ENCODE peak calls at places on chromosomes 7 and 10, in eight cellular contexts. One of them, this sample, is unnamed. For H3K36me3 and H3K4me1, the result is how much of the 10 kb centered on the place peaks cover.

GRCh38 chr10:69506834-69507643 is 55.8 kb downstream of the TSPAN15 start:
- DNase-seq in mucosa of descending colon: peak
- DNase-seq in CD8-positive, alpha-beta T cell: no peak
- DNase-seq in neural progenitor cell: no peak
- DNase-seq in cardiac muscle cell: no peak
- DNase-seq in adrenal gland: no peak
- DNase-seq in uterus: peak
- DNase-seq in Panc1: no peak
- DNase-seq in this sample: no peak

GRCh38 chr10:66218258-66218657 is 707.6 kb upstream of the LRRTM3 start:
- DNase-seq in mucosa of descending colon: no peak
- DNase-seq in cardiac muscle cell: no peak
- DNase-seq in Panc1: no peak
- DNase-seq in uterus: no peak
- DNase-seq in CD8-positive, alpha-beta T cell: no peak
- DNase-seq in adrenal gland: no peak
- DNase-seq in neural progenitor cell: no peak
- DNase-seq in this sample: no peak

GRCh38 chr7:11831727-11832495 is at the start of gene THSD7A:
- DNase-seq in adrenal gland: peak
- DNase-seq in Panc1: no peak
- DNase-seq in uterus: peak
- DNase-seq in mucosa of descending colon: peak
- DNase-seq in CD8-positive, alpha-beta T cell: no peak
- DNase-seq in neural progenitor cell: peak
- DNase-seq in cardiac muscle cell: peak
- DNase-seq in this sample: peak

GRCh38 chr7:22666732-22667131 is 60.3 kb upstream of the IL6 start:
- DNase-seq in Panc1: no peak
- DNase-seq in mucosa of descending colon: no peak
- DNase-seq in cardiac muscle cell: peak
- DNase-seq in neural progenitor cell: no peak
- DNase-seq in adrenal gland: no peak
- DNase-seq in CD8-positive, alpha-beta T cell: no peak
- DNase-seq in uterus: no peak
- DNase-seq in this sample: no peak

GRCh38 chr10:114045738-114046458 is 2.2 kb downstream of the ADRB1 start:
- DNase-seq in mucosa of descending colon: no peak
- DNase-seq in uterus: no peak
- DNase-seq in adrenal gland: no peak
- DNase-seq in CD8-positive, alpha-beta T cell: no peak
- DNase-seq in cardiac muscle cell: no peak
- DNase-seq in Panc1: no peak
- DNase-seq in neural progenitor cell: peak
- DNase-seq in this sample: no peak

GRCh38 chr10:31741473-31741872 is 187.2 kb downstream of the ARHGAP12 start:
- DNase-seq in Panc1: no peak
- DNase-seq in adrenal gland: no peak
- DNase-seq in neural progenitor cell: no peak
- DNase-seq in cardiac muscle cell: no peak
- DNase-seq in CD8-positive, alpha-beta T cell: no peak
- DNase-seq in uterus: no peak
- DNase-seq in mucosa of descending colon: no peak
- DNase-seq in this sample: no peak

GRCh38 chr7:27159278-27160146 is 3.0 kb upstream of the HOXA7 start:
- DNase-seq in neural progenitor cell: no peak
- DNase-seq in adrenal gland: peak
- DNase-seq in CD8-positive, alpha-beta T cell: no peak
- DNase-seq in mucosa of descending colon: no peak
- DNase-seq in uterus: peak
- DNase-seq in Panc1: no peak
- DNase-seq in cardiac muscle cell: no peak
- DNase-seq in this sample: peak

GRCh38 chr7:129831424-129832058 is 121.2 kb downstream of the UBE2H start:
- DNase-seq in adrenal gland: peak
- DNase-seq in Panc1: peak
- DNase-seq in cardiac muscle cell: peak
- DNase-seq in mucosa of descending colon: no peak
- DNase-seq in CD8-positive, alpha-beta T cell: no peak
- DNase-seq in neural progenitor cell: peak
- DNase-seq in uterus: peak
- DNase-seq in this sample: no peak

GRCh38 chr7:77887567-77887966 is 89.0 kb downstream of the PHTF2 start:
- DNase-seq in cardiac muscle cell: peak
- DNase-seq in mucosa of descending colon: no peak
- DNase-seq in neural progenitor cell: no peak
- DNase-seq in uterus: no peak
- DNase-seq in CD8-positive, alpha-beta T cell: no peak
- DNase-seq in adrenal gland: no peak
- DNase-seq in Panc1: peak
- DNase-seq in this sample: no peak

GRCh38 chr7:32069251-32069650 is 956 bp downstream of the PDE1C start:
- DNase-seq in Panc1: no peak
- DNase-seq in neural progenitor cell: no peak
- DNase-seq in adrenal gland: no peak
- DNase-seq in CD8-positive, alpha-beta T cell: no peak
- DNase-seq in uterus: no peak
- DNase-seq in cardiac muscle cell: no peak
- DNase-seq in mucosa of descending colon: no peak
- DNase-seq in this sample: no peak

GRCh38 chr7:64581929-64582894 is 19.3 kb upstream of the ZNF680 start:
- DNase-seq in uterus: no peak
- DNase-seq in Panc1: no peak
- DNase-seq in CD8-positive, alpha-beta T cell: no peak
- DNase-seq in adrenal gland: peak
- DNase-seq in cardiac muscle cell: peak
- DNase-seq in neural progenitor cell: no peak
- DNase-seq in mucosa of descending colon: no peak
- DNase-seq in this sample: no peak

GRCh38 chr10:44284198-44285084 is 100.5 kb downstream of the CXCL12 start:
- DNase-seq in mucosa of descending colon: no peak
- DNase-seq in adrenal gland: no peak
- DNase-seq in Panc1: no peak
- DNase-seq in neural progenitor cell: no peak
- DNase-seq in CD8-positive, alpha-beta T cell: no peak
- DNase-seq in cardiac muscle cell: no peak
- DNase-seq in uterus: no peak
- DNase-seq in this sample: no peak

GRCh38 chr10:129952771-129953489 is 11.1 kb downstream of the EBF3 start:
- DNase-seq in mucosa of descending colon: no peak
- DNase-seq in cardiac muscle cell: peak
- DNase-seq in adrenal gland: no peak
- DNase-seq in neural progenitor cell: peak
- DNase-seq in uterus: no peak
- DNase-seq in Panc1: no peak
- DNase-seq in CD8-positive, alpha-beta T cell: no peak
- DNase-seq in this sample: no peak

GRCh38 chr10:107984149-107984548 is 819.6 kb upstream of the SORCS1 start:
- DNase-seq in mucosa of descending colon: no peak
- DNase-seq in CD8-positive, alpha-beta T cell: no peak
- DNase-seq in uterus: no peak
- DNase-seq in neural progenitor cell: no peak
- DNase-seq in adrenal gland: no peak
- DNase-seq in Panc1: no peak
- DNase-seq in cardiac muscle cell: no peak
- DNase-seq in this sample: no peak

DNA sequence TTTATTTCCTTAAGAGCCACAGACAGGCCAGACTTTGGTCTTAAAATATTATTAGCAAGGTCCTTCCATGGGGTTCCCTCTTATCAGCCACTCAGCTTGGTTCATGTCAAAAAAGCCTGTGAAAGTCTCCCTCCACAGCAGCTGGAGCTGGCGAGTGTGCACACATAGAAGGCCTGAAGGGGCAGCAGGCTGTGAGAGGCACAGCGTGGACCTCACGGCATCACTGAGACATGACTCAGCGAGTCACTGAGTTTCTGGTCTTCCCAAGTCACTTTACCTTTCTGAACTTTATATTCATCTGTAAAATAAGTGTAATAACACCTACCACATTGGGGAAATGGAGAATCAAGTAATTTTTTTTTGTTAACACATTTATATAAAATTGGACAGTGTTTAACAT is 8.7 kb downstream of the TAF3 start:
- DNase-seq in adrenal gland: peak
- DNase-seq in cardiac muscle cell: peak
- DNase-seq in CD8-positive, alpha-beta T cell: no peak
- DNase-seq in Panc1: no peak
- DNase-seq in neural progenitor cell: no peak
- DNase-seq in mucosa of descending colon: no peak
- DNase-seq in uterus: no peak
- DNase-seq in this sample: no peak
- TF ChIP-seq CTCF in adrenal gland: peak
- TF ChIP-seq CTCF in cardiac muscle cell: peak
- TF ChIP-seq CTCF in CD8-positive, alpha-beta T cell: no peak
- TF ChIP-seq CTCF in Panc1: no peak
- TF ChIP-seq CTCF in neural progenitor cell: no peak
- TF ChIP-seq CTCF in mucosa of descending colon: no peak
- TF ChIP-seq CTCF in uterus: no peak
- TF ChIP-seq CTCF in this sample: no peak

DNA sequence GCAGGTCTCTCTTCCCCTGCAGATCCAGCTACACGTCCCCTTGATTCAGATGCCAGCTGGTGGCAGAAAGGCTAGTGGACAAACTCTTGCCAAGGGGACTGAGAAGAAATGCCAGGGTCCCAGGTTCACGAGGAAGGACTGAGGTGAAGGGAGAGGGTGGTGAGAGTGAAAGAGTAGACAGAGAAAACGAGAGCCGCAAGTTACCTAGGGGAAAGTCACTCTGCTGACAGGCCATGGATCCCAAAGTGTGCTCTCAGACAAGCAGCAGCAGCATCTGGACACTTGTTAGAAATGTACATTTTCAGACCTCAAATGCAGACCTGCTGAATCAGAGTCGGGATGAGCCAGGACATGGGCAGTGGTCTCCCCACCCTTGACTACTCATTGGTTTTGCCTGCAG is 192.3 kb downstream of the FGFR2 start:
- DNase-seq in Panc1: no peak
- DNase-seq in uterus: no peak
- DNase-seq in CD8-positive, alpha-beta T cell: no peak
- DNase-seq in adrenal gland: no peak
- DNase-seq in cardiac muscle cell: no peak
- DNase-seq in neural progenitor cell: no peak
- DNase-seq in mucosa of descending colon: no peak
- DNase-seq in this sample: no peak
- H3K36me3 ChIP-seq in Panc1: under half
- H3K36me3 ChIP-seq in uterus: under half
- H3K36me3 ChIP-seq in CD8-positive, alpha-beta T cell: under half
- H3K36me3 ChIP-seq in adrenal gland: under half
- H3K36me3 ChIP-seq in cardiac muscle cell: under half
- H3K36me3 ChIP-seq in neural progenitor cell: under half
- H3K36me3 ChIP-seq in mucosa of descending colon: under half
- H3K36me3 ChIP-seq in this sample: under half

GRCh38 chr7:45980181-45980905 is 59.3 kb upstream of the IGFBP3 start:
- DNase-seq in adrenal gland: no peak
- DNase-seq in mucosa of descending colon: no peak
- DNase-seq in Panc1: no peak
- DNase-seq in uterus: no peak
- DNase-seq in neural progenitor cell: no peak
- DNase-seq in cardiac muscle cell: peak
- DNase-seq in CD8-positive, alpha-beta T cell: no peak
- DNase-seq in this sample: no peak

GRCh38 chr7:45977256-45977655 is 56.2 kb upstream of the IGFBP3 start:
- DNase-seq in CD8-positive, alpha-beta T cell: no peak
- DNase-seq in cardiac muscle cell: no peak
- DNase-seq in mucosa of descending colon: no peak
- DNase-seq in neural progenitor cell: no peak
- DNase-seq in uterus: no peak
- DNase-seq in adrenal gland: no peak
- DNase-seq in Panc1: no peak
- DNase-seq in this sample: no peak

GRCh38 chr7:45979275-45980180 is 58.5 kb upstream of the IGFBP3 start:
- DNase-seq in mucosa of descending colon: no peak
- DNase-seq in uterus: no peak
- DNase-seq in adrenal gland: no peak
- DNase-seq in cardiac muscle cell: no peak
- DNase-seq in CD8-positive, alpha-beta T cell: no peak
- DNase-seq in Panc1: no peak
- DNase-seq in neural progenitor cell: no peak
- DNase-seq in this sample: no peak

GRCh38 chr7:45978010-45978681 is 57.1 kb upstream of the IGFBP3 start:
- DNase-seq in uterus: peak
- DNase-seq in cardiac muscle cell: peak
- DNase-seq in CD8-positive, alpha-beta T cell: no peak
- DNase-seq in mucosa of descending colon: no peak
- DNase-seq in adrenal gland: peak
- DNase-seq in neural progenitor cell: peak
- DNase-seq in Panc1: peak
- DNase-seq in this sample: no peak

DNA sequence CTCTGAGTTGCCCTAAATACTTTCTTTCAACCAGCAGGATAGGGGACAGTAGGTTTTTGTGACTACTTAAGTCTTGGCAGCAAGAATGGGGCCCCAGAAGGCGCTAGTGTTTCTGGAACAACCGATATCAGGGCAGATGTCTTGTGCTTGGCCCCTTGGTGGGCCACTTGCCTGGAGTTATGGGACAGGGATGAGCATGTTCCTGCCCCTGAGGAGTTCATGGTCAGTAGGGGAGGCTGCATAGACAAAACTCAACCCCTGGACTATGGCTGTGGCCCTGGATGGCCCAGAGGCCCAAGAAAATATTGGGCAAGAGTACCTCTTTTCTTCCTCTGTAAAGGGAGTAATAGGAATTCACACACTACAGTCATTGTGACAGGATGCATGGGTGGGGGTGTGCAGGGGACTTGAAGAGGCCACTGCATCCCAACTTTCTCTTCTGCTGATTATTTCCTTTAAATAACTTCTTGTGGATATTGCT is 57.7 kb upstream of the IGFBP3 start:
- DNase-seq in uterus: no peak
- DNase-seq in adrenal gland: no peak
- DNase-seq in neural progenitor cell: no peak
- DNase-seq in Panc1: no peak
- DNase-seq in CD8-positive, alpha-beta T cell: no peak
- DNase-seq in cardiac muscle cell: peak
- DNase-seq in mucosa of descending colon: no peak
- DNase-seq in this sample: no peak
- H3K4me1 ChIP-seq in uterus: under half
- H3K4me1 ChIP-seq in adrenal gland: under half
- H3K4me1 ChIP-seq in neural progenitor cell: under half
- H3K4me1 ChIP-seq in Panc1: under half
- H3K4me1 ChIP-seq in CD8-positive, alpha-beta T cell: under half
- H3K4me1 ChIP-seq in cardiac muscle cell: under half
- H3K4me1 ChIP-seq in mucosa of descending colon: under half
- H3K4me1 ChIP-seq in this sample: under half

DNA sequence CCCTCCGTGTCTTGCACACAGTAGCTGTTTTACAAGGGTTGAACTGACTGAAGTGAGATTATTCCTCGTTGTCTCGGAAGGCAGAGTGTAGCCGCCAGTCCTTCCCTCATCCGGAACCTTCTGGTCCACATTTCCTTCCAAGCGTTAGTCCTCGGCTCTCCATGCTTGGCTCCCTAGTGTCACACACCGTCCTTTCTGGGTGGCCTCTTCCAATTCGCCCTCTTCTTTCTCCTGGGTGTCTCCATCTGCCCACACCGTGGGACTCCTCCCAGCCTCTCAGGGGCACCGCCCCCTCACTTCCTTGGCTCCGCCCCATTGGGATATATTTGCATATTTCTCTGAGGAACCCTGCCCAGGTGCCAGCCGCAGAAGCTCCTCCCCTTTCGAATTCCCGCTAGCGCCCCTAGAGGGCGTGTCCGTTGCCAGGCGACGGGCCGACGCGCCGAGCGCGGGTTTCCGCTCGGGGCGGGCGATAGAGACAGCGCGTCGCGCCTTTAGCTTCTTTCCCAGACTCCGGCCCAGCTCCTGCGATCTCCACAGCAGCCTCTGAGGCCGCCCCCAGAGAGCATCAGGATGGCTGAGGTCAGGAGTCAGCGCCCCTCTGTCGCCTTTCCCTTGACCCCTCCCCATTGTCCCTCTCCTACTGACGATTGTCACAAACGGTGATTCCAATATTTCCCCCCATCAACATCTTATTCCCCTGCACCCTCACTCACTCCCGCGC is at the start of gene CFAP58:
- DNase-seq in uterus: peak
- DNase-seq in neural progenitor cell: peak
- DNase-seq in CD8-positive, alpha-beta T cell: peak
- DNase-seq in mucosa of descending colon: peak
- DNase-seq in Panc1: peak
- DNase-seq in cardiac muscle cell: peak
- DNase-seq in adrenal gland: peak
- DNase-seq in this sample: peak
- TF ChIP-seq CTCF in uterus: peak
- TF ChIP-seq CTCF in neural progenitor cell: peak
- TF ChIP-seq CTCF in CD8-positive, alpha-beta T cell: peak
- TF ChIP-seq CTCF in mucosa of descending colon: peak
- TF ChIP-seq CTCF in Panc1: peak
- TF ChIP-seq CTCF in cardiac muscle cell: peak
- TF ChIP-seq CTCF in adrenal gland: peak
- TF ChIP-seq CTCF in this sample: peak

This sample was measured in Peyer's patch.